ENCODE peak calls at places on chromosomes 2 and 18, in four cellular contexts. R is head of caudate nucleus, I is dermis blood vessel endothelial cell, U is H54. W is an unnamed sample.

GRCh38 chr2:191441761-191442160 is 196.6 kb downstream of the MYO1B start:
- DNase-seq in R (no peak), I (no peak), U (no peak), W (no peak)

GRCh38 chr2:239852272-239852671 is 172.9 kb downstream of the NDUFA10 start:
- DNase-seq in R (no peak), I (no peak), U (no peak), W (no peak)

GRCh38 chr2:158457092-158457825 is 507 bp downstream of the PKP4 start:
- DNase-seq in R (peak), I (peak), U (peak), W (peak)

GRCh38 chr2:8452296-8452695 is 229.6 kb upstream of the ID2 start:
- DNase-seq in R (no peak), I (no peak), U (no peak), W (no peak)

GRCh38 chr2:167136876-167137579 is 248.7 kb downstream of the XIRP2 start:
- DNase-seq in R (no peak), I (no peak), U (no peak), W (no peak)

GRCh38 chr2:148594216-148594615 is 50.3 kb upstream of the EPC2 start:
- DNase-seq in R (no peak), I (no peak), U (no peak), W (no peak)

GRCh38 chr2:41994661-41995060 is 53.2 kb upstream of the PKDCC start:
- DNase-seq in R (no peak), I (no peak), U (no peak), W (no peak)

GRCh38 chr2:129907256-129907973 is 72.1 kb upstream of the RAB6C start:
- DNase-seq in R (no peak), I (no peak), U (no peak), W (no peak)

GRCh38 chr2:224671731-224672130 is 44.4 kb downstream of the CCDC195 start:
- DNase-seq in R (no peak), I (no peak), U (no peak), W (no peak)

GRCh38 chr2:8238521-8239230 is 443.2 kb upstream of the ID2 start:
- DNase-seq in R (no peak), I (no peak), U (no peak), W (no peak)

GRCh38 chr2:57373530-57373929 is 673.1 kb upstream of the VRK2 start:
- DNase-seq in R (no peak), I (peak), U (no peak), W (no peak)

GRCh38 chr2:239561448-239562001 is 160.7 kb upstream of the HDAC4 start:
- DNase-seq in R (no peak), I (no peak), U (no peak), W (no peak)

GRCh38 chr18:48674198-48674721 is 135.4 kb downstream of the CTIF start:
- DNase-seq in R (no peak), I (no peak), U (no peak), W (no peak)

GRCh38 chr2:195364015-195364965 is 292.7 kb upstream of the SLC39A10 start:
- DNase-seq in R (no peak), I (no peak), U (no peak), W (no peak)

GRCh38 chr2:118061135-118061955 is 26.9 kb upstream of the INSIG2 start:
- DNase-seq in R (no peak), I (peak), U (no peak), W (peak)

GRCh38 chr2:137951606-137952005 is 12.7 kb upstream of the HNMT start:
- DNase-seq in R (no peak), I (no peak), U (no peak), W (no peak)

GRCh38 chr18:12589419-12589818 is 68.5 kb downstream of the SPIRE1 start:
- DNase-seq in R (no peak), I (no peak), U (no peak), W (peak)

GRCh38 chr2:119012345-119013301 is 70.6 kb downstream of the MARCO start:
- DNase-seq in R (no peak), I (no peak), U (no peak), W (no peak)

W was measured in Ammon's horn.